ENCODE peak calls at places on chromosomes 11 and 22, in six cellular contexts. R is HT1080, O is memory B cell, F is fibroblast of mammary gland, I is heart right ventricle, K is GM23248. S is an unnamed sample.

GRCh38 chr11:96706761-96707160 is 316.9 kb downstream of the JRKL start:
- DNase-seq in R (no peak), F (no peak), O (no peak), I (no peak), K (no peak), S (no peak)

GRCh38 chr11:94241896-94242295 is 62.5 kb upstream of the IZUMO1R start:
- DNase-seq in O (no peak), I (no peak), F (no peak), R (no peak), K (no peak), S (no peak)

GRCh38 chr22:20638143-20638870 is 130.9 kb downstream of the MED15 start:
- DNase-seq in I (no peak), K (no peak), O (no peak), F (no peak), R (no peak), S (no peak)

GRCh38 chr11:78373689-78374088 is 43.9 kb downstream of the GAB2 start:
- DNase-seq in K (no peak), O (no peak), F (no peak), R (no peak), I (no peak), S (no peak)

GRCh38 chr11:117000741-117001096 is 97.5 kb downstream of the SIK3 start:
- DNase-seq in O (no peak), K (peak), F (peak), R (no peak), I (no peak), S (no peak)

GRCh38 chr11:43358308-43358669 is 431 bp upstream of the TTC17 start:
- DNase-seq in R (peak), K (peak), O (no peak), F (no peak), I (no peak), S (no peak)

GRCh38 chr22:45154383-45154782 is 9.3 kb upstream of the NUP50 start:
- DNase-seq in I (no peak), F (peak), R (no peak), O (no peak), K (peak), S (no peak)

GRCh38 chr11:30603357-30603756 is 17.2 kb upstream of the MPPED2 start:
- DNase-seq in I (no peak), O (no peak), K (no peak), R (no peak), F (no peak), S (no peak)

GRCh38 chr11:12600829-12601228 is 73.4 kb upstream of the TEAD1 start:
- DNase-seq in K (no peak), R (no peak), O (no peak), I (no peak), F (no peak), S (no peak)

GRCh38 chr22:23133922-23134321 is 7.9 kb downstream of the RSPH14 start:
- DNase-seq in K (no peak), F (no peak), I (no peak), O (no peak), R (no peak), S (no peak)

GRCh38 chr22:38706101-38706884 is 549 bp downstream of the GTPBP1 start:
- DNase-seq in F (peak), R (no peak), O (peak), K (peak), I (peak), S (peak)

GRCh38 chr11:94678236-94678635 is 89.9 kb upstream of the AMOTL1 start:
- DNase-seq in R (no peak), I (no peak), K (peak), O (no peak), F (no peak), S (no peak)

GRCh38 chr11:120335928-120336640 is at the start of gene ARHGEF12:
- DNase-seq in R (peak), O (peak), I (peak), F (peak), K (peak), S (peak)

GRCh38 chr11:121435796-121436511 is 16.2 kb upstream of the SORL1 start:
- DNase-seq in F (no peak), R (no peak), K (no peak), O (no peak), I (no peak), S (no peak)

GRCh38 chr11:125593113-125593761 is 585 bp downstream of the STT3A start:
- DNase-seq in F (peak), O (no peak), I (no peak), K (peak), R (peak), S (no peak)

GRCh38 chr11:2929511-2929879 is 275 bp upstream of the PHLDA2 start:
- DNase-seq in R (peak), O (no peak), K (peak), I (no peak), F (peak), S (peak)

GRCh38 chr11:116724813-116725212 is 48.0 kb downstream of the BUD13 start:
- DNase-seq in R (no peak), K (no peak), F (no peak), I (no peak), O (no peak), S (no peak)

GRCh38 chr11:95296165-95296564 is 65.2 kb upstream of the SESN3 start:
- DNase-seq in K (no peak), I (no peak), O (no peak), F (no peak), R (no peak), S (no peak)

GRCh38 chr11:134571301-134571700 is 159.3 kb upstream of the B3GAT1 start:
- DNase-seq in I (no peak), F (no peak), R (no peak), O (no peak), K (no peak), S (no peak)

GRCh38 chr22:37230673-37231405 is 13.2 kb downstream of the RAC2 start:
- DNase-seq in F (no peak), K (no peak), I (no peak), O (no peak), R (peak), S (peak)

GRCh38 chr11:44986315-44986714 is 35.6 kb upstream of the TP53I11 start:
- DNase-seq in I (no peak), O (no peak), F (no peak), R (no peak), K (no peak), S (no peak)

GRCh38 chr11:29676993-29677392 is 339.8 kb downstream of the KCNA4 start:
- DNase-seq in K (peak), I (no peak), R (no peak), O (no peak), F (no peak), S (no peak)

GRCh38 chr22:19892249-19892879 is 37.7 kb upstream of the GNB1L start:
- DNase-seq in F (peak), R (no peak), O (no peak), K (no peak), I (no peak), S (no peak)

GRCh38 chr22:25961699-25962098 is 207.6 kb upstream of the SEZ6L start:
- DNase-seq in R (no peak), O (no peak), K (no peak), F (no peak), I (no peak), S (no peak)

GRCh38 chr11:125379565-125380343 is 116.3 kb downstream of the FEZ1 start:
- DNase-seq in K (no peak), R (no peak), O (no peak), I (no peak), F (no peak), S (no peak)

GRCh38 chr11:35335226-35335625 is 84.1 kb downstream of the SLC1A2 start:
- DNase-seq in I (no peak), K (peak), R (no peak), O (no peak), F (peak), S (peak)

GRCh38 chr11:2571598-2572281 is 126.9 kb downstream of the KCNQ1 start:
- DNase-seq in F (no peak), I (no peak), O (no peak), R (no peak), K (no peak), S (peak)

GRCh38 chr11:69212121-69213110 is 56.7 kb downstream of the SMIM38 start:
- DNase-seq in F (no peak), I (no peak), O (no peak), K (no peak), R (no peak), S (no peak)

S was measured in psoas muscle.